ENCODE peak calls at places on chromosomes 6 and 20, in four cellular contexts. I is right cardiac atrium; K is CD8-positive, alpha-beta memory T cell; Y is A549. E is an unnamed sample.

GRCh38 chr20:59575653-59576052 is 28.7 kb upstream of the PHACTR3 start:
- DNase-seq in I (no peak), K (no peak), Y (no peak), E (no peak)

GRCh38 chr6:16811277-16811979 is 50.2 kb upstream of the ATXN1 start:
- DNase-seq in I (no peak), K (no peak), Y (no peak), E (no peak)

GRCh38 chr6:25405442-25405841 is 126.3 kb downstream of the CARMIL1 start:
- DNase-seq in I (no peak), K (no peak), Y (no peak), E (no peak)

GRCh38 chr6:98514073-98514720 is 320.2 kb upstream of the POU3F2 start:
- DNase-seq in I (no peak), K (no peak), Y (no peak), E (peak; percentile 2)

GRCh38 chr20:8454137-8454712 is 322.2 kb downstream of the PLCB1 start:
- DNase-seq in I (no peak), K (no peak), Y (peak; percentile 60), E (no peak)

GRCh38 chr6:30829639-30830250 is 54.6 kb upstream of the DDR1 start:
- DNase-seq in I (no peak), K (no peak), Y (no peak), E (peak; percentile 24)

GRCh38 chr6:1610497-1611321 is 994 bp downstream of the FOXC1 start:
- DNase-seq in I (peak; percentile 79), K (no peak), Y (peak; percentile 52), E (no peak)

GRCh38 chr6:169963581-169964297 is 212.3 kb downstream of the ERMARD start:
- DNase-seq in I (no peak), K (no peak), Y (no peak), E (no peak)

GRCh38 chr6:169809386-169809785 is 58.0 kb downstream of the ERMARD start:
- DNase-seq in I (no peak), K (no peak), Y (no peak), E (no peak)

GRCh38 chr6:149513915-149514314 is 29.1 kb upstream of the ZC3H12D start:
- DNase-seq in I (no peak), K (no peak), Y (no peak), E (no peak)

GRCh38 chr6:105164418-105164817 is 15.4 kb downstream of the POPDC3 start:
- DNase-seq in I (no peak), K (no peak), Y (peak; percentile 22), E (no peak)

GRCh38 chr6:155582016-155582991 is 126.7 kb upstream of the NOX3 start:
- DNase-seq in I (peak; percentile 10), K (no peak), Y (no peak), E (no peak)

GRCh38 chr6:142071981-142072380 is 60.7 kb upstream of the GJE1 start:
- DNase-seq in I (no peak), K (no peak), Y (peak; percentile 26), E (no peak)

GRCh38 chr6:5995705-5996686 is 10.7 kb downstream of the NRN1 start:
- DNase-seq in I (peak; percentile 87), K (peak; percentile 22), Y (peak; percentile 40), E (peak; percentile 31)

GRCh38 chr20:4978050-4978918 is 23.0 kb downstream of the SLC23A2 start:
- DNase-seq in I (no peak), K (no peak), Y (no peak), E (no peak)

GRCh38 chr6:12112540-12113189 is 100.6 kb downstream of the HIVEP1 start:
- DNase-seq in I (no peak), K (no peak), Y (no peak), E (no peak)

GRCh38 chr6:44044154-44044539 is 83.1 kb downstream of the MRPL14 start:
- DNase-seq in I (no peak), K (no peak), Y (peak; percentile 67), E (no peak)

GRCh38 chr6:94510877-94511276 is 1066.5 kb upstream of the MANEA start:
- DNase-seq in I (peak; percentile 29), K (no peak), Y (no peak), E (no peak)

GRCh38 chr6:9537381-9537780 is 877.5 kb downstream of the TFAP2A start:
- DNase-seq in I (no peak), K (no peak), Y (no peak), E (no peak)

GRCh38 chr20:53990768-53991472 is 79.5 kb downstream of the BCAS1 start:
- DNase-seq in I (no peak), K (no peak), Y (no peak), E (no peak)

GRCh38 chr6:169396554-169397163 is 143.0 kb upstream of the THBS2 start:
- DNase-seq in I (no peak), K (no peak), Y (no peak), E (no peak)

GRCh38 chr6:168555618-168556273 is 114.8 kb downstream of the SMOC2 start:
- DNase-seq in I (peak; percentile 45), K (no peak), Y (no peak), E (no peak)

DNA sequence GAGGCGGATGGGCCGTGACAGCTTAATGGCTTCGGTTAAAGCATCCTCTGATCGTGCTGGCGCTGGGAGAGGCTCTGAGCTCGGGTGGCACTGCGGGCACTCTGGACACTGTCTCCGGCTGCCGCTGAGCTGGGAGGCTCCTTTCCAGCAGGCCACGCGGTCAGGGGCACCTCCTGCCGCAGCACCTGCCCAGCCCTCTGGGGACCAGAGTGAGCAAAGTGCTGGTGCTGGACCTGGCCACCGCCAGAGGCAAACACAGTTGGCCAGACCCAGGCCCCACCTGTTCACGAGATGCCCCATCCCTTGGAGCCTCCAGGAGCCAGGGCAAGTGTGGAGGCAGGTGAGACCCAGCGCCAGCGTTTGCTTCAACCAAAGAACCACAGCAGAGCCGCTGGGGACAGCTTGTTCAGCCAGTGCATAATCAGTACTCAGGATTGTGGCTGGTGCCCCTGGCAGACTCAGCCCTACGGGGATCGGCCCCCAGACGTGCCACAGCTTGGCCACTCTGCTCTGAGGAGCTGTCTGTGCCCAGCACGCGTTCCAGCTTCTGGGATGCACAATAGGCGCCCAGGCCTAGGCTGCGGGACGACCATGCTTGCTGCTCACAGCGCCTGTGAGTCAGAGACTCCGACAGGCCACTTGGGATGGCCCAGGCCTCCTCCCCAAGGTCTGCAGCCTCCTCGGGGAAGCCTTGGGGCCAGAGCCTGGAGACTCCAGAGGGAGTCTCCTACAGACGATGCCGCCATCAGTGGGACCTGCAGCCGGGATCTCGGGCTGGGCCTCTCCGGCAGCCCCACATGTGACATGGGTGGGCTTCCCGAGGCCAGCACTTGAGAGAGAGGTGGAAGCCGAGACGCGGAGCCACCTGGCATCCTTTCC is 38.2 kb upstream of the SLCO4A1 start:
- DNase-seq in I (peak; percentile 37), K (no peak), Y (no peak), E (no peak)
- H3K4me1 ChIP-seq in I (no peaks in the 10 kb centered on the region), K (peaks cover 25% of the 10 kb centered on the region), Y (peaks cover under 1% of the 10 kb centered on the region), E (peaks cover 27% of the 10 kb centered on the region)

DNA sequence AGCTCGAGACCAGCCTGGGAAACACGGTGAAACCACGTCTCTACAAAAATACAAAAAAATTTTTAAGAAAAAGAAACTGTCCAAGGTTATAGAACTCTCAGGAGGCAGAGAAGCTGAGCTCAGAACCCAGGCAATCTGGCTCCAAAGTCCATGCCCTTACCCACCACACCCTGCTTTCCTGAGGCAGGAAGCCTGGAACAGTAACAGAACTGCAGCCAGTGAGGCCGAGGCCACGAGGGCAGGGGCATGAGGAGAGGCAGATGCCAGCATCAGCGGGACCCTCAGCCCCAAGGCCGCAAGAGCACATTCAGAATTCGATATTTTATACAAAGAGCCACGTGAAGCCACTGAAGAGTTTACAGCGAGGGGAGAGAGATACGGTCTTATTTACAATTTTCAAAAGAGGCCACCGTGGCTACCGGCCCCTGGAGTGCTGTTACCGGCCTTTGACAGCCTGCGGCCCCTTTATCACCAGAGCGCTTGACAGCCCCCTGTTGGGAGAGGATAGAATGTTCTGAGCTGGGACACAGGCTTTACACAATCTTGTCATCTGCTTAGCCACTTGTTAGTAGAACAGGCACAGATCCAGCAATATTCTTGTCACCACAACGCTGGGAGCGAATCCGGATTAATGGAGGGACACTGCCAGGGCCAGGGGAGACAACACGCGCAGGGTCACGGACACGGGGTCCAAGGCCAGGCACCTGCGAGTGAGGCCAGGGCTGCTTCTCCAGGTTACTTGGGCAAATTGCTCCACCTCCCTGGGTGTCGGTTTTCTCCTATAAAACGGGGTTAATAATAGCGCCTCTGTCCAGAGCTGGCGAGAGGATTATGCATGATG is 5.6 kb downstream of the SPATA2 start:
- DNase-seq in I (peak; percentile 65), K (no peak), Y (no peak), E (no peak)
- H3K4me1 ChIP-seq in I (peaks cover 10% of the 10 kb centered on the region), K (peaks cover 23% of the 10 kb centered on the region), Y (peaks cover 10% of the 10 kb centered on the region), E (peaks cover 20% of the 10 kb centered on the region)

GRCh38 chr6:15264412-15264811 is 18.5 kb downstream of the JARID2 start:
- DNase-seq in I (no peak), K (no peak), Y (no peak), E (no peak)
- H3K4me1 ChIP-seq in I (peaks cover 40% of the 10 kb centered on the region), K (peaks cover 58% of the 10 kb centered on the region), Y (peaks cover 28% of the 10 kb centered on the region), E (peaks cover 36% of the 10 kb centered on the region)

DNA sequence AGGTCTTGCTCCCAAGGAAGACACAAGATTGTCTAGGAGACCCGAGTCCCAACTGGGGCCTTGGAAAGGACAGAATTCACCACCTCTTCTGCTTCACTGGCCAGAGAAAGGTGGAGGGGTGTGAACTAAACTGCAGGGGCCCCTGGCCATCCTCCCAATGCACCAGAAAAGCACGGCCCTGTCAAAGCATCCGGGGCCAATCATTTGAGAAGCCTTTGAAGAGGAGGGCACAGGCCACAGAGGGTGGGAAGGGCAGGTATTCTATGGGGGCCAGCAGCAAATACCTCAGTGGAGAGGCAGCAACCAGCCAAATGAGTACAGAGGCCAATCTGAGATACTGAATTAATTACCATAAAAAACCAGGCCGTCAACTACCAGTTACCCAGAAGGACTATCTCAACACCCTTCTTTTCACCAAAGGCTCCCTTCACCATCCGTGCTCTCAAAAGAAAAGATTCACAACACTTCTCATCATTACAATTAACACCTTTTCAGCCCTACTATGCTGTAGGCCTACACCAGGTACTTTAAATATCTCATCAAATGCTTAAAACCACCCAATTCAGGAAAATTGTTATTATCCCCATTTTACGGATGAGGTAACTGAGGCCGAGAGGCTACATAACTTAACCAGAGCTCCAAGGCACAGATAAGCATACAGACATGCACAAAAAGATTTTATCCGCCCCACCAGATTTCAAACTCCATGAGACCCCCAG is 50.7 kb downstream of the TRERF1 start:
- DNase-seq in I (no peak), K (no peak), Y (no peak), E (no peak)
- H3K4me1 ChIP-seq in I (peaks cover 2% of the 10 kb centered on the region), K (peaks cover 53% of the 10 kb centered on the region), Y (peaks cover 38% of the 10 kb centered on the region), E (peaks cover 44% of the 10 kb centered on the region)

DNA sequence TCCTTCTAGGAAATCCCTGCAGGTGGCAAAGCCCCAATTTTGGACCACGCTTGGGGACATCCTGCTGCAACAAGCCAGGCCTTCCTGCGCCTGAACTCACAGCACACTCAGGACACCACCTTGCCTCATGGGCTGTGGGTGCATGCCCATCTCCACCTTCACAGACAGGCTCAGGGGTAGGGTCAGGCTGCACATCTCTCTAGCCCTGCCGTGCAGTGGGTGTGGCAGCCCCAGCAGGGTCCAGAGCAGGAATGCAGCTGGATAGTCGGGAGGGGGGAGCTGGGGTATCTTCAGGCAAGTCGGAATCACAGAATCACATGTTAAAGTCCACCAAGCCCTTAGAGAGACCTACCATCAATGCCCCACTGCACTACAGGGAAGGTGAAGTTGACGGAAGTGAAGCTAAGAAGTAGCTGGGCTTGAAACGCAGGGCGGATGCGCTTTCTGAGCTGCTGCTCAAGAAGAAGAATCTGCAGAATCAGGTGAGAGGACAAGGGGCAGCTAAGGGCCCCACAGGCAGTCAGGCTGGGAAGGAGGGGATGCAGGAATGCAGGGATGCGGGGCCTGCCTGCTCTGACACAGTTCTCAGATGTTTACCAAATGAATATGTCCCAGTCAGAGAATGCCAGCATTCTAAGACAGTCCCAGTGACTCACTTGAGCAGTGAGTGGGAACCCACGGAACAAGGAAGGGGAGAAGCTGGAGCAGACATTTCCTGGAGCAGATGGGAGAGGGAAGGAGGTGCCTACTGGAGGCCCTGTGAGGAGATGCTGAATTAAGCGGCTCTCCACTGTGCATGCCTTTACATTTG is 11.3 kb downstream of the SERPINB6 start:
- DNase-seq in I (no peak), K (no peak), Y (peak; percentile 38), E (no peak)
- H3K4me1 ChIP-seq in I (peaks cover 16% of the 10 kb centered on the region), K (peaks cover 7% of the 10 kb centered on the region), Y (peaks cover 36% of the 10 kb centered on the region), E (no peaks in the 10 kb centered on the region)